ENCODE peak calls at places on chromosomes 16 and 17, in eight cellular contexts. A, V, Z, T, U, H, K and W are unnamed samples.

GRCh38 chr16:4660454-4661007 is 32.8 kb upstream of the NUDT16L1 start:
- DNase-seq in Z (peak; percentile 78), H (peak; percentile 9), K (peak; percentile 51), A (peak; percentile 68), U (no peak), V (peak; percentile 67), T (peak; percentile 76), W (no peak)

GRCh38 chr16:1496464-1496863 is 3.3 kb downstream of the TELO2 start:
- DNase-seq in U (no peak), H (no peak), K (no peak), Z (no peak), V (no peak), T (no peak), A (no peak), W (no peak)

GRCh38 chr16:85734311-85735017 is 16.4 kb downstream of the C16orf74 start:
- DNase-seq in T (no peak), Z (no peak), A (no peak), K (no peak), U (no peak), H (no peak), V (no peak), W (no peak)

GRCh38 chr16:1929105-1929504 is 10.9 kb upstream of the HS3ST6 start:
- DNase-seq in A (peak; percentile 37), T (no peak), K (no peak), U (no peak), H (no peak), Z (no peak), V (no peak), W (peak; percentile 4)

GRCh38 chr16:56428087-56428486 is 2.7 kb upstream of the AMFR start:
- DNase-seq in H (no peak), U (no peak), Z (no peak), V (no peak), T (no peak), A (no peak), K (no peak), W (no peak)

GRCh38 chr17:35612924-35613521 is 25.9 kb downstream of the AP2B1 start:
- DNase-seq in U (peak; percentile 15), T (no peak), H (peak; percentile 10), Z (peak; percentile 20), A (peak; percentile 77), K (no peak), V (no peak), W (no peak)

GRCh38 chr17:55768946-55769624 is 18.2 kb downstream of the PCTP start:
- DNase-seq in V (no peak), H (no peak), K (no peak), A (peak; percentile 28), T (no peak), U (no peak), Z (no peak), W (peak; percentile 20)

GRCh38 chr17:27323538-27324212 is 29.8 kb downstream of the WSB1 start:
- DNase-seq in H (no peak), Z (peak; percentile 69), A (peak; percentile 94), T (no peak), U (peak; percentile 67), V (no peak), K (peak; percentile 80), W (no peak)

GRCh38 chr16:23071202-23072083 is 77.8 kb downstream of the USP31 start:
- DNase-seq in H (no peak), T (no peak), U (no peak), K (no peak), V (no peak), Z (no peak), A (peak; percentile 65), W (no peak)

GRCh38 chr16:85878875-85879274 is 20.1 kb upstream of the IRF8 start:
- DNase-seq in K (no peak), U (peak; percentile 41), A (peak; percentile 55), T (peak; percentile 75), V (no peak), H (peak; percentile 4), Z (no peak), W (peak; percentile 11)

GRCh38 chr17:14118951-14119350 is 49.6 kb downstream of the COX10 start:
- DNase-seq in Z (no peak), H (no peak), A (no peak), K (no peak), V (no peak), T (no peak), U (no peak), W (no peak)

GRCh38 chr17:37702605-37703004 is 42.3 kb downstream of the HNF1B start:
- DNase-seq in K (no peak), H (peak; percentile 23), T (no peak), U (peak; percentile 52), A (peak; percentile 57), V (no peak), Z (no peak), W (peak; percentile 35)

GRCh38 chr17:48031966-48032365 is 5.6 kb downstream of the COPZ2 start:
- DNase-seq in A (no peak), U (no peak), K (no peak), Z (no peak), T (no peak), H (no peak), V (no peak), W (no peak)

GRCh38 chr17:48037924-48038323 is 327 bp upstream of the COPZ2 start:
- DNase-seq in U (no peak), A (no peak), K (no peak), V (no peak), Z (no peak), T (no peak), H (no peak), W (no peak)

GRCh38 chr17:48038687-48039086 is 1.1 kb upstream of the COPZ2 start:
- DNase-seq in Z (no peak), H (no peak), U (no peak), V (no peak), K (no peak), T (no peak), A (no peak), W (no peak)

GRCh38 chr17:48036693-48037035 is 933 bp downstream of the COPZ2 start:
- DNase-seq in T (no peak), Z (no peak), U (no peak), V (no peak), H (no peak), A (no peak), K (no peak), W (no peak)

DNA sequence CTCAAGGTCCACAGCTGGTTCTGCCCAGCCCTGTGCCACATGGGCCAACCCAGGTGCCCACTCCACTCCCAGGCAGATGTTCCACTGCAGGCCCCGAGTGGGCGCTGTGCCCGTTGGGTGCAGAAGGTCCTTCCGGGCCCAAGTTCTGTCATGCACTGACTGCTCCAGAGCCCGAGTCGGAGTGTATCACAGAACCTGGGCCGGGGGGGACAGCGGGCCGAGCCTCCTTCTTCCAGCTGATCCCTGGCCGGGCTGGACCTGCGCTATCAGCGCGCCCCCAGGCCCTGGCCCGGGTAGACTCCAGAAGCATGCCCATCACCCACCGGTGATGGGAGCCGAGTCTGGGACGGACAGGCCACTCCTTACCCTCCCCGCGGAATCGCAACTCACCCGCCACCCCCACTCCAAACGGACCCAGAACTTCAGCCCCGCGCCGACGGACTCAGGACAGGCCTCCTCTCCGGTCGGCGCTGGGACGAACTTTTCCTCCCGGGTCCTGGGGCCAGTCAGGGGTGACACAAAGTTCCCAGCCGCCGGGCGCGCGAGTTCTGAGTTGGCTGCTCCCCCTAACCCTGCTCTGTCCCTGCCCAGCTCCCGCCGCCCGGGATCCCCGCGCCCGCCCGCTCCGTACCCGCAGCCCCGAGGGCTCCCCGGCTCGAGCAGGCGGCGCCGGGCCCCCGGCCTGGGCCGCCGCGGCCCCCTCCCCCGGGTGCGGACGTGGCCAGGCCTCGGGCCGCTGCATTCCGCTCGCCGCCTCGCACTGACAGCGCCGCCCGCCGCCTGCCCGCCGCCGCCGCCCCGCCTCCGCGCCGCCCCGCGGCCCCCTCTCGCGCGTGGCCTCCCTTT is at the start of gene COPZ2:
- DNase-seq in T (no peak), A (peak; percentile 62), Z (peak; percentile 63), K (peak; percentile 76), U (no peak), V (peak; percentile 48), H (no peak), W (no peak)
- TF ChIP-seq CTCF in T (peak; percentile 88), A (peak; percentile 73), Z (peak; percentile 41), K (peak; percentile 71), U (peak; percentile 51), V (peak; percentile 72), H (peak; percentile 73), W (peak; percentile 70)

GRCh38 chr17:17849863-17850373 is 13.1 kb upstream of the SREBF1 start:
- DNase-seq in Z (peak; percentile 61), A (peak; percentile 74), K (peak; percentile 42), H (no peak), V (peak; percentile 45), U (no peak), T (no peak), W (no peak)
- TF ChIP-seq CTCF in Z (peak; percentile 16), A (peak; percentile 21), K (peak; percentile 53), H (peak; percentile 41), V (peak; percentile 21), U (peak; percentile 33), T (peak; percentile 42), W (peak; percentile 26)

GRCh38 chr16:69110406-69110805 is 5.0 kb downstream of the HAS3 start:
- DNase-seq in U (no peak), T (no peak), K (no peak), Z (no peak), V (no peak), A (no peak), H (no peak), W (no peak)

GRCh38 chr16:69109486-69110270 is 4.2 kb downstream of the HAS3 start:
- DNase-seq in T (no peak), V (no peak), A (no peak), K (no peak), H (no peak), U (no peak), Z (no peak), W (no peak)

GRCh38 chr16:69107311-69107962 is 2.0 kb downstream of the HAS3 start:
- DNase-seq in H (no peak), T (no peak), K (peak; percentile 40), U (no peak), V (no peak), Z (no peak), A (peak; percentile 20), W (no peak)

GRCh38 chr16:69108069-69108904 is 2.8 kb downstream of the HAS3 start:
- DNase-seq in Z (no peak), V (no peak), T (no peak), A (no peak), H (no peak), U (no peak), K (no peak), W (no peak)

DNA sequence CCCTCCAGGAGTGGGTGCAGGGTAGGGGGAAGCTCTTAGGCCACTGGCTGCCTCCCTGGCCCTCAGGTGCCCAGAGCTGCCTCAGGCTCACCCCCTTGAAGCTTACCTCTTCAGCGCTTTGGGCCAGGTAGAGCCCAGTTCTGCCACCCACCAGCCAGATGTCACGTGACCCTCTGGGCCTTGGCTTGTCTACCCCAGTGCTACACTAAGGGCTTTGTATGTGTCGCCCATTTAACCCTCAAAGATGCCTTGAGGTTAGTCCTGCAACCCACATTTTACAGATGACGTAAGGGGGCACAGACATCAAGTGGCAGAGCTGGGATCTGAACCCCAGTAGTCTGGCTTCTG is 3.4 kb downstream of the HAS3 start:
- DNase-seq in U (no peak), A (no peak), V (no peak), H (no peak), K (no peak), T (no peak), Z (no peak), W (no peak)
- TF ChIP-seq CTCF in U (no peak), A (no peak), V (no peak), H (no peak), K (no peak), T (no peak), Z (no peak), W (no peak)

GRCh38 chr16:77437859-77438258 is 3.0 kb upstream of the ADAMTS18 start:
- DNase-seq in H (peak; percentile 21), V (no peak), T (no peak), A (no peak), Z (no peak), K (no peak), U (no peak), W (peak; percentile 27)
- TF ChIP-seq CTCF in H (peak; percentile 59), V (no peak), T (peak; percentile 49), A (peak; percentile 34), Z (peak; percentile 8), K (peak; percentile 31), U (no peak), W (peak; percentile 65)

GRCh38 chr17:47829870-47830269 is 1.5 kb downstream of the MRPL10 start:
- DNase-seq in U (no peak), Z (no peak), T (no peak), V (no peak), A (no peak), H (no peak), K (no peak), W (no peak)
- TF ChIP-seq CTCF in U (no peak), Z (no peak), T (no peak), V (no peak), A (no peak), H (no peak), K (no peak), W (no peak)